ENCODE peak calls at places on chromosomes 16 and 17, in five cellular contexts. One of them, this sample, is unnamed.

GRCh38 chr17:48510761-48511604 is 19.8 kb downstream of the HOXB1 start:
- DNase-seq in head of caudate nucleus: no peak
- DNase-seq in GM04503: peak; percentile 66
- DNase-seq in ureter: no peak
- DNase-seq in osteocyte: no peak
- DNase-seq in this sample: no peak

GRCh38 chr17:62807812-62808575 is at the start of gene MARCHF10:
- DNase-seq in head of caudate nucleus: peak; percentile 75
- DNase-seq in GM04503: no peak
- DNase-seq in ureter: peak; percentile 54
- DNase-seq in osteocyte: peak; percentile 76
- DNase-seq in this sample: peak; percentile 8

GRCh38 chr16:15949210-15950166 is at the start of gene ABCC1:
- DNase-seq in head of caudate nucleus: peak; percentile 20
- DNase-seq in GM04503: no peak
- DNase-seq in ureter: no peak
- DNase-seq in osteocyte: no peak
- DNase-seq in this sample: peak; percentile 51

GRCh38 chr16:48332978-48333377 is 52.2 kb downstream of the SIAH1 start:
- DNase-seq in head of caudate nucleus: no peak
- DNase-seq in GM04503: no peak
- DNase-seq in ureter: no peak
- DNase-seq in osteocyte: no peak
- DNase-seq in this sample: no peak

GRCh38 chr16:47886631-47887415 is 269.0 kb downstream of the ABCC12 start:
- DNase-seq in head of caudate nucleus: no peak
- DNase-seq in GM04503: no peak
- DNase-seq in ureter: no peak
- DNase-seq in osteocyte: no peak
- DNase-seq in this sample: no peak

GRCh38 chr17:44432254-44433157 is 43.1 kb upstream of the ITGA2B start:
- DNase-seq in head of caudate nucleus: no peak
- DNase-seq in GM04503: no peak
- DNase-seq in ureter: no peak
- DNase-seq in osteocyte: no peak
- DNase-seq in this sample: no peak

GRCh38 chr16:73405851-73406250 is 357.9 kb upstream of the ZFHX3 start:
- DNase-seq in head of caudate nucleus: no peak
- DNase-seq in GM04503: peak; percentile 13
- DNase-seq in ureter: no peak
- DNase-seq in osteocyte: no peak
- DNase-seq in this sample: no peak

GRCh38 chr17:32671891-32672290 is 185.1 kb downstream of the CDK5R1 start:
- DNase-seq in head of caudate nucleus: no peak
- DNase-seq in GM04503: no peak
- DNase-seq in ureter: no peak
- DNase-seq in osteocyte: no peak
- DNase-seq in this sample: no peak

GRCh38 chr17:79943354-79944241 is 92.1 kb downstream of the TBC1D16 start:
- DNase-seq in head of caudate nucleus: no peak
- DNase-seq in GM04503: no peak
- DNase-seq in ureter: no peak
- DNase-seq in osteocyte: no peak
- DNase-seq in this sample: no peak

GRCh38 chr16:11178424-11178823 is 77.6 kb downstream of the SOCS1 start:
- DNase-seq in head of caudate nucleus: no peak
- DNase-seq in GM04503: no peak
- DNase-seq in ureter: no peak
- DNase-seq in osteocyte: no peak
- DNase-seq in this sample: no peak

GRCh38 chr17:47949951-47950350 is 7.7 kb downstream of the PRR15L start:
- DNase-seq in head of caudate nucleus: no peak
- DNase-seq in GM04503: no peak
- DNase-seq in ureter: no peak
- DNase-seq in osteocyte: no peak
- DNase-seq in this sample: no peak

GRCh38 chr17:73663614-73664013 is 19.4 kb upstream of the SDK2 start:
- DNase-seq in head of caudate nucleus: no peak
- DNase-seq in GM04503: no peak
- DNase-seq in ureter: no peak
- DNase-seq in osteocyte: no peak
- DNase-seq in this sample: no peak

GRCh38 chr16:54846761-54847160 is 83.9 kb upstream of the IRX5 start:
- DNase-seq in head of caudate nucleus: no peak
- DNase-seq in GM04503: no peak
- DNase-seq in ureter: peak; percentile 50
- DNase-seq in osteocyte: no peak
- DNase-seq in this sample: no peak

GRCh38 chr17:10323812-10324610 is 48.8 kb downstream of the MYH13 start:
- DNase-seq in head of caudate nucleus: no peak
- DNase-seq in GM04503: no peak
- DNase-seq in ureter: no peak
- DNase-seq in osteocyte: no peak
- DNase-seq in this sample: no peak

GRCh38 chr17:61443475-61443882 is 8.7 kb upstream of the TBX4 start:
- DNase-seq in head of caudate nucleus: no peak
- DNase-seq in GM04503: no peak
- DNase-seq in ureter: no peak
- DNase-seq in osteocyte: peak; percentile 62
- DNase-seq in this sample: no peak

GRCh38 chr16:87384162-87384999 is 805 bp upstream of the FBXO31 start:
- DNase-seq in head of caudate nucleus: no peak
- DNase-seq in GM04503: no peak
- DNase-seq in ureter: no peak
- DNase-seq in osteocyte: peak; percentile 87
- DNase-seq in this sample: no peak

GRCh38 chr16:12672986-12673385 is 130.7 kb downstream of the CPPED1 start:
- DNase-seq in head of caudate nucleus: no peak
- DNase-seq in GM04503: no peak
- DNase-seq in ureter: no peak
- DNase-seq in osteocyte: no peak
- DNase-seq in this sample: no peak

GRCh38 chr17:7064248-7064647 is 15.8 kb downstream of the CLEC10A start:
- DNase-seq in head of caudate nucleus: no peak
- DNase-seq in GM04503: no peak
- DNase-seq in ureter: no peak
- DNase-seq in osteocyte: no peak
- DNase-seq in this sample: no peak

GRCh38 chr17:76791053-76791980 is 53.4 kb downstream of the MFSD11 start:
- DNase-seq in head of caudate nucleus: no peak
- DNase-seq in GM04503: peak; percentile 55
- DNase-seq in ureter: no peak
- DNase-seq in osteocyte: no peak
- DNase-seq in this sample: peak; percentile 8

GRCh38 chr17:6476061-6476833 is 32.0 kb downstream of the PIMREG start:
- DNase-seq in head of caudate nucleus: no peak
- DNase-seq in GM04503: no peak
- DNase-seq in ureter: no peak
- DNase-seq in osteocyte: no peak
- DNase-seq in this sample: no peak

GRCh38 chr16:13708361-13708760 is 211.6 kb upstream of the ERCC4 start:
- DNase-seq in head of caudate nucleus: no peak
- DNase-seq in GM04503: no peak
- DNase-seq in ureter: no peak
- DNase-seq in osteocyte: no peak
- DNase-seq in this sample: no peak

GRCh38 chr17:1107777-1108559 is 71.8 kb downstream of the ABR start:
- DNase-seq in head of caudate nucleus: peak; percentile 67
- DNase-seq in GM04503: no peak
- DNase-seq in ureter: no peak
- DNase-seq in osteocyte: no peak
- DNase-seq in this sample: no peak

GRCh38 chr16:46673320-46674013 is 15.5 kb downstream of the VPS35 start:
- DNase-seq in head of caudate nucleus: peak; percentile 52
- DNase-seq in GM04503: no peak
- DNase-seq in ureter: no peak
- DNase-seq in osteocyte: no peak
- DNase-seq in this sample: peak; percentile 8

GRCh38 chr17:42520540-42520951 is 15.5 kb upstream of the NAGLU start:
- DNase-seq in head of caudate nucleus: no peak
- DNase-seq in GM04503: no peak
- DNase-seq in ureter: no peak
- DNase-seq in osteocyte: no peak
- DNase-seq in this sample: no peak

GRCh38 chr17:39922006-39922405 is 3.6 kb upstream of the GSDMB start:
- DNase-seq in head of caudate nucleus: no peak
- DNase-seq in GM04503: no peak
- DNase-seq in ureter: no peak
- DNase-seq in osteocyte: no peak
- DNase-seq in this sample: no peak

GRCh38 chr17:4476017-4476416 is 22.7 kb upstream of the SPNS2 start:
- DNase-seq in head of caudate nucleus: no peak
- DNase-seq in GM04503: no peak
- DNase-seq in ureter: no peak
- DNase-seq in osteocyte: no peak
- DNase-seq in this sample: no peak

GRCh38 chr16:57591086-57591869 is 37.2 kb upstream of the ADGRG1 start:
- DNase-seq in head of caudate nucleus: peak; percentile 81
- DNase-seq in GM04503: peak; percentile 20
- DNase-seq in ureter: peak; percentile 74
- DNase-seq in osteocyte: peak; percentile 89
- DNase-seq in this sample: peak; percentile 57

GRCh38 chr16:11250091-11250785 is 5.8 kb downstream of the SOCS1 start:
- DNase-seq in head of caudate nucleus: no peak
- DNase-seq in GM04503: no peak
- DNase-seq in ureter: no peak
- DNase-seq in osteocyte: no peak
- DNase-seq in this sample: no peak

GRCh38 chr17:50882851-50883250 is 16.7 kb upstream of the TOB1 start:
- DNase-seq in head of caudate nucleus: no peak
- DNase-seq in GM04503: peak; percentile 39
- DNase-seq in ureter: no peak
- DNase-seq in osteocyte: peak; percentile 64
- DNase-seq in this sample: no peak

GRCh38 chr16:27980919-27981670 is 82.4 kb downstream of the GSG1L start:
- DNase-seq in head of caudate nucleus: no peak
- DNase-seq in GM04503: no peak
- DNase-seq in ureter: no peak
- DNase-seq in osteocyte: no peak
- DNase-seq in this sample: no peak

GRCh38 chr16:81366316-81366932 is 51.7 kb downstream of the GAN start:
- DNase-seq in head of caudate nucleus: peak; percentile 19
- DNase-seq in GM04503: peak; percentile 6
- DNase-seq in ureter: no peak
- DNase-seq in osteocyte: no peak
- DNase-seq in this sample: no peak

GRCh38 chr16:7470344-7470743 is 137.7 kb downstream of the RBFOX1 start:
- DNase-seq in head of caudate nucleus: no peak
- DNase-seq in GM04503: no peak
- DNase-seq in ureter: no peak
- DNase-seq in osteocyte: no peak
- DNase-seq in this sample: no peak

GRCh38 chr17:2138318-2138717 is 83.4 kb downstream of the HIC1 start:
- DNase-seq in head of caudate nucleus: no peak
- DNase-seq in GM04503: no peak
- DNase-seq in ureter: no peak
- DNase-seq in osteocyte: no peak
- DNase-seq in this sample: no peak

GRCh38 chr17:62110923-62111484 is 45.9 kb upstream of the MED13 start:
- DNase-seq in head of caudate nucleus: no peak
- DNase-seq in GM04503: no peak
- DNase-seq in ureter: no peak
- DNase-seq in osteocyte: no peak
- DNase-seq in this sample: no peak

GRCh38 chr17:80817861-80818260 is 173.8 kb upstream of the CHMP6 start:
- DNase-seq in head of caudate nucleus: no peak
- DNase-seq in GM04503: no peak
- DNase-seq in ureter: no peak
- DNase-seq in osteocyte: no peak
- DNase-seq in this sample: no peak

GRCh38 chr16:56684926-56685590 is 2.8 kb downstream of the MT1X start:
- DNase-seq in head of caudate nucleus: no peak
- DNase-seq in GM04503: no peak
- DNase-seq in ureter: no peak
- DNase-seq in osteocyte: no peak
- DNase-seq in this sample: no peak

GRCh38 chr16:86285938-86286921 is 224.1 kb upstream of the FOXF1 start:
- DNase-seq in head of caudate nucleus: no peak
- DNase-seq in GM04503: no peak
- DNase-seq in ureter: peak; percentile 40
- DNase-seq in osteocyte: no peak
- DNase-seq in this sample: no peak

GRCh38 chr16:19701091-19701490 is 16.9 kb downstream of the KNOP1 start:
- DNase-seq in head of caudate nucleus: no peak
- DNase-seq in GM04503: no peak
- DNase-seq in ureter: no peak
- DNase-seq in osteocyte: no peak
- DNase-seq in this sample: no peak

GRCh38 chr16:28924762-28925385 is at the start of gene RABEP2:
- DNase-seq in head of caudate nucleus: peak; percentile 93
- DNase-seq in GM04503: peak; percentile 28
- DNase-seq in ureter: peak; percentile 96
- DNase-seq in osteocyte: peak; percentile 99
- DNase-seq in this sample: peak; percentile 91

GRCh38 chr17:45235071-45236001 is 13.7 kb downstream of the FMNL1 start:
- DNase-seq in head of caudate nucleus: peak; percentile 72
- DNase-seq in GM04503: no peak
- DNase-seq in ureter: no peak
- DNase-seq in osteocyte: peak; percentile 85
- DNase-seq in this sample: peak; percentile 66